ENCODE peak calls at places on chromosomes 13 and 19, in ten cellular contexts. K is GM23248, W is retina, E is NCI-H1105, B is memory B cell, Z is pons, H is epithelial cell of esophagus, N is H9, T is HFFc6, L is COLO829. A is an unnamed sample.

GRCh38 chr13:24141333-24141910 is 19.1 kb upstream of the SPATA13 start:
- DNase-seq in K (no peak), W (no peak), E (no peak), B (no peak), Z (no peak), H (no peak), N (no peak), T (peak), L (no peak), A (no peak)

GRCh38 chr19:28960986-28961705 is 251.8 kb downstream of the UQCRFS1 start:
- DNase-seq in K (peak), W (no peak), E (no peak), B (no peak), Z (no peak), H (no peak), N (no peak), T (peak), L (no peak), A (no peak)

GRCh38 chr19:53549354-53549753 is 11.4 kb downstream of the ZNF331 start:
- DNase-seq in K (peak), W (no peak), E (no peak), B (no peak), Z (peak), H (peak), N (no peak), T (peak), L (no peak), A (no peak)

GRCh38 chr13:38334845-38335244 is 14.8 kb upstream of the UFM1 start:
- DNase-seq in K (no peak), W (no peak), E (no peak), B (no peak), Z (no peak), H (no peak), N (no peak), T (no peak), L (no peak), A (no peak)

GRCh38 chr19:45251452-45252354 is 632 bp downstream of the MARK4 start:
- DNase-seq in K (peak), W (peak), E (no peak), B (peak), Z (no peak), H (peak), N (no peak), T (no peak), L (no peak), A (no peak)

GRCh38 chr19:54523403-54523802 is 20.8 kb downstream of the LAIR2 start:
- DNase-seq in K (peak), W (no peak), E (no peak), B (no peak), Z (peak), H (peak), N (no peak), T (peak), L (peak), A (peak)

GRCh38 chr13:44249439-44249838 is 124.2 kb upstream of the SERP2 start:
- DNase-seq in K (peak), W (no peak), E (no peak), B (no peak), Z (no peak), H (peak), N (no peak), T (peak), L (no peak), A (no peak)

GRCh38 chr19:12723643-12724426 is at the start of gene TNPO2:
- DNase-seq in K (peak), W (peak), E (peak), B (peak), Z (peak), H (peak), N (peak), T (peak), L (peak), A (peak)

GRCh38 chr19:3175761-3176714 is 2.5 kb upstream of the S1PR4 start:
- DNase-seq in K (peak), W (no peak), E (peak), B (peak), Z (no peak), H (peak), N (no peak), T (peak), L (no peak), A (no peak)

A was measured in GM06990.